ENCODE peak calls at places on chromosomes 12 and 14, in seven cellular contexts. One of them, this sample, is unnamed.
A peak's percentile ranks its signal among the peaks of the same experiment; 100 is the strongest.

GRCh38 chr14:24279301-24280186 is 8.1 kb upstream of the RABGGTA start:
- DNase-seq in HCT116: no peak
- DNase-seq in HepG2: no peak
- DNase-seq in GM12878: peak; percentile 64
- DNase-seq in SK-N-SH: peak; percentile 67
- DNase-seq in K562: no peak
- DNase-seq in H1: no peak
- DNase-seq in this sample: no peak

GRCh38 chr12:5511256-5511643 is 79.3 kb downstream of the NTF3 start:
- DNase-seq in GM12878: no peak
- DNase-seq in HCT116: no peak
- DNase-seq in K562: no peak
- DNase-seq in H1: no peak
- DNase-seq in SK-N-SH: no peak
- DNase-seq in HepG2: no peak
- DNase-seq in this sample: no peak

GRCh38 chr12:3190101-3190500 is 112.9 kb downstream of the TSPAN9 start:
- DNase-seq in HepG2: no peak
- DNase-seq in H1: no peak
- DNase-seq in HCT116: no peak
- DNase-seq in SK-N-SH: peak; percentile 62
- DNase-seq in K562: no peak
- DNase-seq in GM12878: no peak
- DNase-seq in this sample: no peak

GRCh38 chr12:8913702-8914032 is 642 bp upstream of the PHC1 start:
- DNase-seq in SK-N-SH: no peak
- DNase-seq in H1: no peak
- DNase-seq in GM12878: no peak
- DNase-seq in HepG2: no peak
- DNase-seq in HCT116: no peak
- DNase-seq in K562: no peak
- DNase-seq in this sample: no peak

GRCh38 chr12:121326996-121327674 is 25.1 kb downstream of the ANAPC5 start:
- DNase-seq in HepG2: no peak
- DNase-seq in K562: no peak
- DNase-seq in SK-N-SH: peak; percentile 79
- DNase-seq in GM12878: no peak
- DNase-seq in H1: no peak
- DNase-seq in HCT116: no peak
- DNase-seq in this sample: no peak

GRCh38 chr12:74229671-74230070 is 308.0 kb upstream of the ATXN7L3B start:
- DNase-seq in SK-N-SH: no peak
- DNase-seq in HepG2: no peak
- DNase-seq in H1: no peak
- DNase-seq in K562: no peak
- DNase-seq in HCT116: no peak
- DNase-seq in GM12878: no peak
- DNase-seq in this sample: no peak

GRCh38 chr12:99004799-99005474 is 359.8 kb downstream of the APAF1 start:
- DNase-seq in HepG2: no peak
- DNase-seq in H1: no peak
- DNase-seq in GM12878: no peak
- DNase-seq in SK-N-SH: no peak
- DNase-seq in HCT116: no peak
- DNase-seq in K562: no peak
- DNase-seq in this sample: no peak

GRCh38 chr12:87509233-87509820 is 519.9 kb downstream of the C12orf50 start:
- DNase-seq in HepG2: no peak
- DNase-seq in SK-N-SH: peak; percentile 10
- DNase-seq in H1: no peak
- DNase-seq in K562: no peak
- DNase-seq in HCT116: peak; percentile 44
- DNase-seq in GM12878: no peak
- DNase-seq in this sample: no peak

DNA sequence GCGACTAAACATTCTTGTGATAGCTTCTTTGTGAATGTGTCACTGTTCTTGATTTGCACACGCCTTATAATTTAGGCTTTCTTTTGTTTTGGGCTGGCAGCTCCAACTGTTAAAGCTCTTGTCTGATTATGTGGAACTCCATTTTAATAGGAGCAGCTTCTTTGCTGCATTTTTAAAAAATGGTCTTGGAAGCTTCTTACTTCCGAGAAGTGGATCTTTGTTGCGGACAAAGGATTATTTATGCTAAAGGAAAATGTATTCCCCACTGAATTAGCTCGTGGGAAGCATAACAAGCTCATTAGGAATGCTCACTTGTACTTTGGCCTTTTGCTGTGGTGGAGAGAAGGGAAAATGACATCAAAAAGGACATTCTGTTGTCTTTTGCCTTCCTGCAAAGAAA is 20.0 kb downstream of the GAS2L3 start:
- DNase-seq in HCT116: no peak
- DNase-seq in HepG2: peak; percentile 65
- DNase-seq in H1: no peak
- DNase-seq in K562: no peak
- DNase-seq in SK-N-SH: no peak
- DNase-seq in GM12878: no peak
- DNase-seq in this sample: no peak
- TF ChIP-seq YY1 in HCT116: no peak
- TF ChIP-seq YY1 in HepG2: no peak
- TF ChIP-seq YY1 in H1: no peak
- TF ChIP-seq YY1 in K562: no peak
- TF ChIP-seq YY1 in SK-N-SH: no peak
- TF ChIP-seq YY1 in GM12878: no peak
- TF ChIP-seq YY1 in this sample: no peak

GRCh38 chr12:112862570-112863137 is 44.1 kb upstream of the OAS1 start:
- DNase-seq in K562: no peak
- DNase-seq in GM12878: no peak
- DNase-seq in SK-N-SH: no peak
- DNase-seq in HCT116: no peak
- DNase-seq in H1: no peak
- DNase-seq in HepG2: no peak
- DNase-seq in this sample: no peak
- H3K27me3 ChIP-seq in K562: peaks cover 18% of the 10 kb centered on the region
- H3K27me3 ChIP-seq in GM12878: no peaks in the 10 kb centered on the region
- H3K27me3 ChIP-seq in SK-N-SH: no peaks in the 10 kb centered on the region
- H3K27me3 ChIP-seq in HCT116: peaks cover 80% of the 10 kb centered on the region
- H3K27me3 ChIP-seq in H1: no peaks in the 10 kb centered on the region
- H3K27me3 ChIP-seq in HepG2: peaks cover 2% of the 10 kb centered on the region
- H3K27me3 ChIP-seq in this sample: no peaks in the 10 kb centered on the region

DNA sequence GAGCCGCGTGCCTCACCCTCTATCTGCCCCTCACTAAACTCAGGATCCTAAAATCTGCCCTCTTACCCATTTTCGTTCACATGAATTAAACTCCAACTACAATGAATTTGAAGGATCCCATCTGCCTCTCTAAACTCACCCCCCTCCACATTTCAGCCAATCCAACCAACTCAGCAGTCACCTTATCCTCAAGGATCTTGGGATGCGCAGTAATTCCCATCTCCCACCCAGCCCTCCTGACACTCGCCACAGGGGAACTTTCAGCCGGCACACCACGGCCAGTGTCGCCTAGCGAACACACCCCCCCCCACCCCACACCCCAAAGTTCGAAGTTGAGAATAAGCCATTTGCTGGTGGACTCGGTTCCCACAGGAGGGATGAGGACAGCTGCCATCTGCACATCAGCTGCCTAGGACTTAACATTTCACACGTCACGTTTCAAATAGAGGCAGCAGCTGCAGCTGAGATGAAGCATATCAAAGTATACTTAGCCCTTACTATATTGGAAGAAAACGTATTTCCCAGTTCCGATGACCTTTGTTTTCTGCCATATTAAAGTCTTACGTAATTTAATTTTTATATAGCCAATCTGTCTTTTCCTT is 8.7 kb upstream of the SELPLG start:
- DNase-seq in HepG2: no peak
- DNase-seq in H1: no peak
- DNase-seq in SK-N-SH: no peak
- DNase-seq in HCT116: no peak
- DNase-seq in GM12878: no peak
- DNase-seq in K562: no peak
- DNase-seq in this sample: no peak
- TF ChIP-seq YY1 in HepG2: no peak
- TF ChIP-seq YY1 in H1: no peak
- TF ChIP-seq YY1 in SK-N-SH: no peak
- TF ChIP-seq YY1 in HCT116: no peak
- TF ChIP-seq YY1 in GM12878: no peak
- TF ChIP-seq YY1 in K562: no peak
- TF ChIP-seq YY1 in this sample: no peak

GRCh38 chr12:107778383-107779015 is 4.0 kb downstream of the ASCL4 start:
- DNase-seq in HCT116: no peak
- DNase-seq in HepG2: peak; percentile 3
- DNase-seq in GM12878: no peak
- DNase-seq in K562: no peak
- DNase-seq in H1: no peak
- DNase-seq in SK-N-SH: no peak
- DNase-seq in this sample: no peak
- H3K27me3 ChIP-seq in HCT116: peaks cover 26% of the 10 kb centered on the region
- H3K27me3 ChIP-seq in HepG2: peaks cover 1% of the 10 kb centered on the region
- H3K27me3 ChIP-seq in GM12878: peaks cover 3% of the 10 kb centered on the region
- H3K27me3 ChIP-seq in K562: peaks cover 23% of the 10 kb centered on the region
- H3K27me3 ChIP-seq in H1: peaks cover 43% of the 10 kb centered on the region
- H3K27me3 ChIP-seq in SK-N-SH: peaks cover 23% of the 10 kb centered on the region
- H3K27me3 ChIP-seq in this sample: peaks cover 51% of the 10 kb centered on the region

This sample was measured in NT2/D1.